ENCODE peak calls at places on chromosomes 16 and 17, in five cellular contexts. V is neuronal stem cell; F is tibial artery; Z is ascending aorta; N is CD8-positive, alpha-beta T cell. B is an unnamed sample.

GRCh38 chr17:31048780-31049179 is 46.0 kb upstream of the NF1 start:
- DNase-seq in V (no peak), F (no peak), Z (no peak), N (no peak), B (no peak)

GRCh38 chr17:81395600-81396277 is 482 bp downstream of the BAHCC1 start:
- DNase-seq in V (no peak), F (no peak), Z (no peak), N (no peak), B (no peak)

GRCh38 chr16:56775162-56775561 is 45.2 kb downstream of the NUP93 start:
- DNase-seq in V (no peak), F (no peak), Z (no peak), N (no peak), B (no peak)

GRCh38 chr17:71792966-71793365 is 327.9 kb upstream of the SOX9 start:
- DNase-seq in V (no peak), F (no peak), Z (no peak), N (no peak), B (no peak)

GRCh38 chr16:17161034-17161433 is 309.7 kb downstream of the XYLT1 start:
- DNase-seq in V (peak; percentile 94), F (no peak), Z (no peak), N (no peak), B (no peak)

GRCh38 chr16:76123966-76124365 is 153.2 kb upstream of the CNTNAP4 start:
- DNase-seq in V (no peak), F (no peak), Z (no peak), N (no peak), B (no peak)

GRCh38 chr16:70378869-70379493 is 32.3 kb downstream of the DDX19A start:
- DNase-seq in V (no peak), F (no peak), Z (no peak), N (no peak), B (no peak)

GRCh38 chr17:80248001-80248893 is 12.4 kb upstream of the RNF213 start:
- DNase-seq in V (no peak), F (no peak), Z (no peak), N (no peak), B (no peak)

GRCh38 chr17:29141484-29141835 is 38.7 kb downstream of the MYO18A start:
- DNase-seq in V (no peak), F (peak; percentile 63), Z (no peak), N (no peak), B (no peak)

GRCh38 chr16:660459-661183 is 7.3 kb upstream of the RHOT2 start:
- DNase-seq in V (peak; percentile 86), F (peak; percentile 94), Z (no peak), N (peak; percentile 66), B (peak; percentile 89)

GRCh38 chr16:59633996-59634579 is 900.0 kb upstream of the GOT2 start:
- DNase-seq in V (no peak), F (no peak), Z (no peak), N (no peak), B (no peak)

GRCh38 chr17:45144199-45145034 is 3.9 kb upstream of the HEXIM1 start:
- DNase-seq in V (no peak), F (peak; percentile 80), Z (no peak), N (no peak), B (peak; percentile 53)

GRCh38 chr16:83272201-83272600 is 535.6 kb upstream of the HSBP1 start:
- DNase-seq in V (no peak), F (no peak), Z (no peak), N (no peak), B (no peak)

GRCh38 chr16:77290451-77291110 is 91.4 kb downstream of the SYCE1L start:
- DNase-seq in V (no peak), F (no peak), Z (no peak), N (no peak), B (no peak)

GRCh38 chr16:82763371-82763770 is 136.6 kb downstream of the CDH13 start:
- DNase-seq in V (no peak), F (no peak), Z (no peak), N (no peak), B (no peak)

GRCh38 chr17:79536212-79536840 is 74.5 kb downstream of the RBFOX3 start:
- DNase-seq in V (no peak), F (no peak), Z (no peak), N (no peak), B (no peak)

GRCh38 chr16:68286153-68287074 is 22.1 kb downstream of the SLC7A6 start:
- DNase-seq in V (no peak), F (no peak), Z (no peak), N (peak; percentile 61), B (no peak)

GRCh38 chr17:31392856-31393748 is 1.6 kb downstream of the RAB11FIP4 start:
- DNase-seq in V (no peak), F (peak; percentile 62), Z (no peak), N (peak; percentile 46), B (no peak)

GRCh38 chr16:78609542-78610253 is 510.2 kb downstream of the WWOX start:
- DNase-seq in V (no peak), F (no peak), Z (no peak), N (no peak), B (no peak)

GRCh38 chr17:40021471-40021961 is 6.3 kb downstream of the CSF3 start:
- DNase-seq in V (no peak), F (no peak), Z (no peak), N (no peak), B (no peak)

GRCh38 chr17:40306395-40306794 is 2.6 kb upstream of the RARA start:
- DNase-seq in V (no peak), F (no peak), Z (no peak), N (no peak), B (no peak)

GRCh38 chr16:53282975-53283946 is 151.0 kb upstream of the RBL2 start:
- DNase-seq in V (peak; percentile 2), F (no peak), Z (no peak), N (no peak), B (no peak)

GRCh38 chr17:45823598-45823997 is 21.1 kb upstream of the SPPL2C start:
- DNase-seq in V (no peak), F (no peak), Z (no peak), N (peak; percentile 54), B (no peak)

GRCh38 chr16:46884513-46885293 is 541 bp downstream of the GPT2 start:
- DNase-seq in V (peak; percentile 37), F (no peak), Z (no peak), N (no peak), B (no peak)

GRCh38 chr16:50615891-50616290 is 65.2 kb downstream of the SNX20 start:
- DNase-seq in V (no peak), F (no peak), Z (no peak), N (no peak), B (no peak)

GRCh38 chr17:57810740-57811632 is 38.9 kb downstream of the MRPS23 start:
- DNase-seq in V (no peak), F (peak; percentile 73), Z (no peak), N (no peak), B (peak; percentile 70)

GRCh38 chr16:69644790-69645189 is 79.0 kb downstream of the NFAT5 start:
- DNase-seq in V (no peak), F (no peak), Z (no peak), N (no peak), B (no peak)

GRCh38 chr17:81741594-81742452 is 29.7 kb downstream of the SLC25A10 start:
- DNase-seq in V (no peak), F (no peak), Z (no peak), N (no peak), B (no peak)

GRCh38 chr16:4433914-4434787 is 8.5 kb downstream of the DNAJA3 start:
- DNase-seq in V (no peak), F (no peak), Z (no peak), N (no peak), B (no peak)

DNA sequence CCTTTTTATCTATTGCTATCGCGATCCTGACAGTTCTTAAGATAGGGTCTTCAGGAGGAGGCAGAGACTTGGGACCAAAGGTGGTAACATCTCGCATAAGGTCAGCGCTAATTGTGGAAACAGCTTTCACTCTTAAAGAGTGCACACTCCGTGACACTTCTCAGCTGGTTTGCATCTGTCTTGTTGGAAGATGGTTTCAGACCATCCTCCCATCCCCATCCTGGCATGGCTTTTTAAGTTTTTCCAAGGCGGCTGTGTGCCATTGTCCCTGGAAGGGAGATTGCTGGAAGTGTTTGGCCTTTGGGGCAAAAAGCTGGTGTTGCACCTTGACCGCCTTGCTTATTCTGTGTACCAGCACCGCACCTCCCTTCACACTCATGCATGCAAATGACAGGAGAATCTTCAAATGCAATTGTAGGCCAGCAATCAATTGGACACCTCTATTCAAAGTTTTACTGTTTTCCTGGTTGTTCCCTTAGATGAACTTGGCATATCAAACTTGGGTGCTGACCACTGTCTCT is 1.5 kb downstream of the SOCS7 start:
- DNase-seq in V (no peak), F (no peak), Z (no peak), N (no peak), B (no peak)
- H3K4me1 ChIP-seq in V (peaks cover 13% of the 10 kb centered on the region), F (no peaks in the 10 kb centered on the region), Z (peaks cover 10% of the 10 kb centered on the region), N (peaks cover 21% of the 10 kb centered on the region), B (peaks cover 46% of the 10 kb centered on the region)

GRCh38 chr16:15786501-15786900 is 70.3 kb downstream of the MYH11 start:
- DNase-seq in V (no peak), F (no peak), Z (no peak), N (no peak), B (no peak)
- H3K4me1 ChIP-seq in V (no peaks in the 10 kb centered on the region), F (no peaks in the 10 kb centered on the region), Z (peaks cover 12% of the 10 kb centered on the region), N (no peaks in the 10 kb centered on the region), B (no peaks in the 10 kb centered on the region)

DNA sequence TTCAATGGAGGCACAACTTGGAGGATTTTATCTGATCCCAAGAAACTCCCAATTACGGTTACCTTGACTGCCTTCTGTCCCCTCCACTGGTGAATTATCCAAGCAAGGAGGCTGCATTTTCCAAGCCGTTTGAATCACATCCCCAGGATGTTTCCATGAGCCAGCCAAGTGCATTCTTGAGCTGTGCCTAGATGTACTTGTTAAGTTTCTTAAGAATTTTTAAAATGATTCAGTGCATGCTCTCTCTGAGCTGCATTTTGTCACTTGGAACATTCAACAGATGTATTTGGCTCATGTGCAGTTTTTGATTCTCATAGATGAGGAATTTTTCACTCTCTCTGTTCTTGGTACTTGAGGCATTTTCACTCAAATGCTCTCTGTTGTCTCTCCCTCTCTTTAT is 202.6 kb upstream of the MYOCD start:
- DNase-seq in V (no peak), F (no peak), Z (no peak), N (no peak), B (no peak)
- H3K4me1 ChIP-seq in V (no peaks in the 10 kb centered on the region), F (no peaks in the 10 kb centered on the region), Z (no peaks in the 10 kb centered on the region), N (no peaks in the 10 kb centered on the region), B (no peaks in the 10 kb centered on the region)

GRCh38 chr17:7574176-7574953 is 5.1 kb upstream of the CD68 start:
- DNase-seq in V (no peak), F (no peak), Z (no peak), N (no peak), B (no peak)

GRCh38 chr17:7577327-7578199 is 1.9 kb upstream of the CD68 start:
- DNase-seq in V (no peak), F (no peak), Z (no peak), N (no peak), B (no peak)

GRCh38 chr17:7575959-7576358 is 3.5 kb upstream of the CD68 start:
- DNase-seq in V (no peak), F (no peak), Z (no peak), N (no peak), B (no peak)

GRCh38 chr17:7575481-7575883 is 4.0 kb upstream of the CD68 start:
- DNase-seq in V (no peak), F (no peak), Z (no peak), N (no peak), B (no peak)

DNA sequence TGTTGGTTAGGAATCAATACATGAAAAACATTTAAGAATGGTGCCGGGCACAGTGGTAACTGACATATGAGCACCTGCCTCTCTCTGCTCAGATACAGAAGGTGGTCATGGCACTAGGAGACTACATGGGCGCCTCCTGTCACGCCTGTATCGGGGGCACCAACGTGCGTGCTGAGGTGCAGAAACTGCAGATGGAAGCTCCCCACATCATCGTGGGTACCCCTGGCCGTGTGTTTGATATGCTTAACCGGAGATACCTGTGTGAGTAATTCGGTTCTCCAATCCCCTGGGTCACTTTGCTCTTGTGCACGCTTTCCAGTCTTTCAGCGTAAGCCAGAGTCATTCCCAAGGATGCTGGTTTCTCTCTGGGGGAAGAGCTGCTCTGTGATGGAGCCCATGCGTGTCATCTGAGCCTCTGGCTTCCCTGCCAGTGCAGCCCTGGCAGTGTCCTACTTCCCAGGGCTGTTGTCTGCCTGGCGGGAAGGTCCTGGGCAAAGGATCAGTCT is 3.0 kb upstream of the CD68 start:
- DNase-seq in V (no peak), F (no peak), Z (no peak), N (no peak), B (no peak)
- H3K4me1 ChIP-seq in V (peaks cover 14% of the 10 kb centered on the region), F (no peaks in the 10 kb centered on the region), Z (peaks cover 5% of the 10 kb centered on the region), N (peaks cover 43% of the 10 kb centered on the region), B (peaks cover 17% of the 10 kb centered on the region)